ENCODE peak calls at places on chromosomes 4 and X, in seven cellular contexts. R is fibroblast of lung, Y is AG04450, P is AG09309, X is choroid plexus epithelial cell, D is uterus, W is ascending aorta. S is an unnamed sample.

GRCh38 chrX:124045109-124045508 is 83.6 kb downstream of the STAG2 start:
- DNase-seq in R (no peak), Y (no peak), P (no peak), X (peak; percentile 23), D (no peak), W (no peak), S (no peak)

GRCh38 chr4:26911254-26911653 is 50.6 kb downstream of the STIM2 start:
- DNase-seq in R (no peak), Y (no peak), P (no peak), X (no peak), D (no peak), W (no peak), S (no peak)

GRCh38 chr4:129603241-129603931 is 507.4 kb downstream of the C4orf33 start:
- DNase-seq in R (no peak), Y (no peak), P (no peak), X (no peak), D (no peak), W (no peak), S (no peak)

GRCh38 chr4:68651932-68652331 is 18.5 kb downstream of the UGT2B15 start:
- DNase-seq in R (no peak), Y (no peak), P (no peak), X (no peak), D (no peak), W (no peak), S (no peak)

GRCh38 chr4:48194986-48195773 is 61.1 kb upstream of the TXK start:
- DNase-seq in R (peak; percentile 63), Y (no peak), P (peak; percentile 2), X (peak; percentile 35), D (no peak), W (no peak), S (no peak)

GRCh38 chrX:17674611-17675010 is 62.7 kb upstream of the SCML1 start:
- DNase-seq in R (no peak), Y (no peak), P (no peak), X (peak; percentile 36), D (no peak), W (no peak), S (no peak)

GRCh38 chrX:20547649-20548051 is 280.9 kb upstream of the RPS6KA3 start:
- DNase-seq in R (peak; percentile 74), Y (no peak), P (peak; percentile 39), X (peak; percentile 64), D (peak; percentile 37), W (peak; percentile 17), S (no peak)

GRCh38 chr4:13059015-13059414 is 425.1 kb downstream of the RAB28 start:
- DNase-seq in R (no peak), Y (no peak), P (no peak), X (no peak), D (no peak), W (no peak), S (no peak)

GRCh38 chr4:111639120-111639519 is 506.1 kb upstream of the FAM241A start:
- DNase-seq in R (peak; percentile 40), Y (no peak), P (no peak), X (peak; percentile 58), D (no peak), W (no peak), S (no peak)

GRCh38 chr4:55012363-55013255 is 112.8 kb downstream of the KDR start:
- DNase-seq in R (no peak), Y (no peak), P (no peak), X (peak; percentile 61), D (no peak), W (no peak), S (no peak)

GRCh38 chrX:1500701-1501624 is 36.0 kb downstream of the P2RY8 start:
- DNase-seq in R (no peak), Y (no peak), P (no peak), X (no peak), D (no peak), W (no peak), S (no peak)

GRCh38 chrX:72145181-72145580 is 13.5 kb upstream of the RTL5 start:
- DNase-seq in R (no peak), Y (no peak), P (no peak), X (no peak), D (no peak), W (no peak), S (no peak)

GRCh38 chr4:42265782-42266602 is 113.5 kb upstream of the BEND4 start:
- DNase-seq in R (no peak), Y (no peak), P (no peak), X (no peak), D (no peak), W (no peak), S (no peak)

GRCh38 chr4:133623847-133624246 is 474.8 kb downstream of the PCDH10 start:
- DNase-seq in R (no peak), Y (no peak), P (no peak), X (no peak), D (no peak), W (no peak), S (no peak)

GRCh38 chr4:11446156-11446811 is 17.6 kb upstream of the HS3ST1 start:
- DNase-seq in R (peak; percentile 36), Y (peak; percentile 3), P (no peak), X (peak; percentile 67), D (no peak), W (no peak), S (no peak)

GRCh38 chr4:30720021-30720655 is at the start of gene PCDH7:
- DNase-seq in R (peak; percentile 83), Y (no peak), P (no peak), X (peak; percentile 64), D (peak; percentile 46), W (no peak), S (no peak)

GRCh38 chrX:15854080-15854655 is 445 bp downstream of the AP1S2 start:
- DNase-seq in R (peak; percentile 2), Y (no peak), P (no peak), X (no peak), D (peak; percentile 56), W (peak; percentile 14), S (peak; percentile 25)

GRCh38 chrX:114006664-114007063 is 577.2 kb upstream of the HTR2C start:
- DNase-seq in R (no peak), Y (no peak), P (no peak), X (no peak), D (no peak), W (no peak), S (no peak)

GRCh38 chrX:24148118-24148517 is 1.4 kb upstream of the ZFX start:
- DNase-seq in R (no peak), Y (no peak), P (no peak), X (peak; percentile 20), D (no peak), W (no peak), S (no peak)

GRCh38 chrX:24147165-24147564 is 2.4 kb upstream of the ZFX start:
- DNase-seq in R (no peak), Y (no peak), P (no peak), X (no peak), D (no peak), W (no peak), S (no peak)

GRCh38 chrX:24146283-24146865 is 3.2 kb upstream of the ZFX start:
- DNase-seq in R (no peak), Y (no peak), P (no peak), X (peak; percentile 39), D (no peak), W (no peak), S (no peak)

GRCh38 chrX:24144528-24144927 is 5.0 kb upstream of the ZFX start:
- DNase-seq in R (no peak), Y (no peak), P (no peak), X (no peak), D (no peak), W (no peak), S (no peak)

DNA sequence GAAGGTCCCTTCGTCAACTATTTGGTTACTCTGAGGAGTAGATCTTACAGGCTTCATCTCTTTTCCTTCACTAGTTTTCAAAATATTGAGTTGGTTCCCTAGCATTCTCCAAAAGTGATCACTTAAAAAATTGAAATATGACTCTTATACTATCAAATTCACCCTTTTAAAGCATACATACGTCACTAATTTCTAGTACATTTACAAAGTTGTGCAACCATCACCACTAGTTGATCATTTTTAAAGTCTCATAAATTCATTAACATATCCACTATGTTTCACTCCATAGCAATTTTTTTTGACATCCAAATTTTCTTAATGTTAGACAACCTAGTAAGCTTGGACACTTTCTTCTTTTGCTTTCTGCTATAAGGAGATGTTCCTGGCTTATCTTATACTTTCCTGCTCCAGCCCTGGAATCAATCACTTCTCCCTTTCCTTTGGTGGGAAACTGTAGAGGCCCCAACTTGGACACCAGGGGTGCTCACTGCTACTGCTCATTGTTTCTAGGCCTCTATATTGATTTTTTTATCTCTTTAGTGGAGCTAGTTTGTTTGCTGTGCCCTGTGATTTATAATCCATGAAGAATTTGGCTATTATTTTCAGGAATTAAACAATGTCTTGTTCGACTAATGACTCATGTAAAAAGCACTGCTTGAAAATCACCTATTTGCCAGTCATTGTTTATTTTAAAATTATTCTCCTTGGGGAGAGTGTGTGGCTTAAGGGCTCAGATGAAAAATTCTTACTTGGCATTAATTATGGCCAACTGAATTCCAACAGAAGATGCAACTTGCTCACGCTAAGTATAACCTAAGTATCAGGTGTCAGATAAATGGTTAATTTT is 4.0 kb upstream of the ZFX start:
- DNase-seq in R (peak; percentile 45), Y (no peak), P (peak; percentile 27), X (peak; percentile 39), D (no peak), W (no peak), S (no peak)
- TF ChIP-seq CTCF in R (no peak), Y (no peak), P (peak; percentile 31), X (peak; percentile 31), D (no peak), W (no peak), S (no peak)

DNA sequence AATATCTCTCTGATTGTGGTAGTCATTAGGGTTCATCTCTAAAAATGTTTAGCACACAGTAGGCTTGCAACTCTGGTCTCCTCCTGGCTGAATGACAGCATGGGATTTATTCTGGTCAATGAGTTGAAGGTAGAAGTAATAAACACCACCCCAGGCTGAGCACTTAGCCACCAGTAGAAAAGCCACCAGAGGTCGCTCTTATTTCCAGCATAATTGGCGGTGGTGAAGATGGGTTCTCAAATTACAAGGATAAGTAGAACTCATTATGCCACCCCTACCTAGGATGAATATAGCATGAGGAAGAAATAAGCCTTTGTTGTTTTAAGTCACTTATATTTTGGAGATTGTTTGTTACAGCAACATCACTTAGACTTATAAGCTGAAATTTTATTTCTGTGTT is 302.7 kb downstream of the GPM6A start:
- DNase-seq in R (no peak), Y (no peak), P (no peak), X (peak; percentile 16), D (no peak), W (no peak), S (no peak)
- TF ChIP-seq CTCF in R (no peak), Y (no peak), P (no peak), X (peak; percentile 42), D (no peak), W (no peak), S (no peak)

GRCh38 chrX:26442340-26442739 is 226.4 kb downstream of the MAGEB5 start:
- DNase-seq in R (peak; percentile 40), Y (no peak), P (no peak), X (peak; percentile 68), D (no peak), W (no peak), S (no peak)
- TF ChIP-seq CTCF in R (peak; percentile 17), Y (peak; percentile 52), P (no peak), X (peak; percentile 61), D (no peak), W (no peak), S (no peak)

DNA sequence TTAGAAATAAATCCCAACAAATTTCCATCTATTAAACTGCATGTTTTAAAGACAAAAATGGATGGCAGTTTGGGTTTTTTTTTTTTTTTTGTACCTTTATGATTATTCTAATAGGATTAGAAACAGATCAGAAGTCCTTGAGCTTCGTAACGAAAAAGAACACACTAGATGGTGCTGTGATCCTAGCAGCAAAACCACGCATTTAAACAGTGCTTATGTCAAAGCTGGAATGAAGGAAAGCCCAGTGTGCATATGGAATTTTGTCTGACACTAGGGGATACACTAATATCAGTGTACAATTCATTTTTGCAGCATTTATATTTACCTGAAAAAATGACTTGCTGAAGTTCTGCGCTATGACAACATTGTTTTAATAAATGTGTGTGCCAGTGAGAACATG is 229.1 kb downstream of the VEGFC start:
- DNase-seq in R (peak; percentile 91), Y (no peak), P (no peak), X (peak; percentile 81), D (no peak), W (no peak), S (no peak)
- TF ChIP-seq CTCF in R (peak; percentile 35), Y (peak; percentile 43), P (peak; percentile 46), X (peak; percentile 52), D (peak; percentile 14), W (no peak), S (no peak)